ENCODE peak calls at places on chromosomes 13 and 19, in eight cellular contexts. One of them, this sample, is unnamed.

GRCh38 chr13:73767747-73768315 is 366.4 kb downstream of the KLF12 start:
- DNase-seq in mucosa of descending colon: no peak
- DNase-seq in effector memory CD4-positive, alpha-beta T cell: peak; percentile 5
- DNase-seq in right cardiac atrium: no peak
- DNase-seq in upper lobe of right lung: no peak
- DNase-seq in SJSA1: no peak
- DNase-seq in HepG2: peak; percentile 9
- DNase-seq in astrocyte of the spinal cord: no peak
- DNase-seq in this sample: no peak

GRCh38 chr19:30870861-30871260 is 478.4 kb downstream of the TSHZ3 start:
- DNase-seq in mucosa of descending colon: no peak
- DNase-seq in effector memory CD4-positive, alpha-beta T cell: no peak
- DNase-seq in right cardiac atrium: no peak
- DNase-seq in upper lobe of right lung: no peak
- DNase-seq in SJSA1: no peak
- DNase-seq in HepG2: no peak
- DNase-seq in astrocyte of the spinal cord: no peak
- DNase-seq in this sample: no peak

GRCh38 chr13:30780338-30780981 is 45.1 kb downstream of the ALOX5AP start:
- DNase-seq in mucosa of descending colon: no peak
- DNase-seq in effector memory CD4-positive, alpha-beta T cell: no peak
- DNase-seq in right cardiac atrium: no peak
- DNase-seq in upper lobe of right lung: no peak
- DNase-seq in SJSA1: no peak
- DNase-seq in HepG2: no peak
- DNase-seq in astrocyte of the spinal cord: no peak
- DNase-seq in this sample: no peak

GRCh38 chr19:28686741-28687140 is 526.2 kb downstream of the UQCRFS1 start:
- DNase-seq in mucosa of descending colon: no peak
- DNase-seq in effector memory CD4-positive, alpha-beta T cell: no peak
- DNase-seq in right cardiac atrium: no peak
- DNase-seq in upper lobe of right lung: no peak
- DNase-seq in SJSA1: no peak
- DNase-seq in HepG2: no peak
- DNase-seq in astrocyte of the spinal cord: no peak
- DNase-seq in this sample: no peak

GRCh38 chr13:107348931-107349330 is 781.0 kb upstream of the ARGLU1 start:
- DNase-seq in mucosa of descending colon: no peak
- DNase-seq in effector memory CD4-positive, alpha-beta T cell: no peak
- DNase-seq in right cardiac atrium: no peak
- DNase-seq in upper lobe of right lung: no peak
- DNase-seq in SJSA1: no peak
- DNase-seq in HepG2: no peak
- DNase-seq in astrocyte of the spinal cord: peak; percentile 3
- DNase-seq in this sample: no peak

GRCh38 chr19:15986694-15987093 is 37.9 kb downstream of the OR10H4 start:
- DNase-seq in mucosa of descending colon: no peak
- DNase-seq in effector memory CD4-positive, alpha-beta T cell: no peak
- DNase-seq in right cardiac atrium: no peak
- DNase-seq in upper lobe of right lung: no peak
- DNase-seq in SJSA1: no peak
- DNase-seq in HepG2: no peak
- DNase-seq in astrocyte of the spinal cord: no peak
- DNase-seq in this sample: no peak

GRCh38 chr13:80276371-80277289 is 64.3 kb downstream of the SPRY2 start:
- DNase-seq in mucosa of descending colon: no peak
- DNase-seq in effector memory CD4-positive, alpha-beta T cell: no peak
- DNase-seq in right cardiac atrium: no peak
- DNase-seq in upper lobe of right lung: no peak
- DNase-seq in SJSA1: peak; percentile 72
- DNase-seq in HepG2: peak; percentile 15
- DNase-seq in astrocyte of the spinal cord: peak; percentile 23
- DNase-seq in this sample: no peak

GRCh38 chr13:24202215-24202614 is 41.7 kb downstream of the SPATA13 start:
- DNase-seq in mucosa of descending colon: peak; percentile 60
- DNase-seq in effector memory CD4-positive, alpha-beta T cell: no peak
- DNase-seq in right cardiac atrium: no peak
- DNase-seq in upper lobe of right lung: no peak
- DNase-seq in SJSA1: no peak
- DNase-seq in HepG2: no peak
- DNase-seq in astrocyte of the spinal cord: no peak
- DNase-seq in this sample: no peak

GRCh38 chr19:45973564-45974338 is at the start of gene NOVA2:
- DNase-seq in mucosa of descending colon: peak; percentile 57
- DNase-seq in effector memory CD4-positive, alpha-beta T cell: no peak
- DNase-seq in right cardiac atrium: peak; percentile 84
- DNase-seq in upper lobe of right lung: peak; percentile 76
- DNase-seq in SJSA1: peak; percentile 46
- DNase-seq in HepG2: no peak
- DNase-seq in astrocyte of the spinal cord: peak; percentile 60
- DNase-seq in this sample: peak; percentile 73
- H3K4me3 ChIP-seq in mucosa of descending colon: no peak within 1 kb of the TSS
- H3K4me3 ChIP-seq in effector memory CD4-positive, alpha-beta T cell: no peak within 1 kb of the TSS
- H3K4me3 ChIP-seq in right cardiac atrium: peak within 1 kb of the TSS; percentile 75
- H3K4me3 ChIP-seq in upper lobe of right lung: peak within 1 kb of the TSS; percentile 46
- H3K4me3 ChIP-seq in SJSA1: no peak within 1 kb of the TSS
- H3K4me3 ChIP-seq in HepG2: no peak within 1 kb of the TSS
- H3K4me3 ChIP-seq in astrocyte of the spinal cord: peak within 1 kb of the TSS; percentile 37
- H3K4me3 ChIP-seq in this sample: peak within 1 kb of the TSS; percentile 67

DNA sequence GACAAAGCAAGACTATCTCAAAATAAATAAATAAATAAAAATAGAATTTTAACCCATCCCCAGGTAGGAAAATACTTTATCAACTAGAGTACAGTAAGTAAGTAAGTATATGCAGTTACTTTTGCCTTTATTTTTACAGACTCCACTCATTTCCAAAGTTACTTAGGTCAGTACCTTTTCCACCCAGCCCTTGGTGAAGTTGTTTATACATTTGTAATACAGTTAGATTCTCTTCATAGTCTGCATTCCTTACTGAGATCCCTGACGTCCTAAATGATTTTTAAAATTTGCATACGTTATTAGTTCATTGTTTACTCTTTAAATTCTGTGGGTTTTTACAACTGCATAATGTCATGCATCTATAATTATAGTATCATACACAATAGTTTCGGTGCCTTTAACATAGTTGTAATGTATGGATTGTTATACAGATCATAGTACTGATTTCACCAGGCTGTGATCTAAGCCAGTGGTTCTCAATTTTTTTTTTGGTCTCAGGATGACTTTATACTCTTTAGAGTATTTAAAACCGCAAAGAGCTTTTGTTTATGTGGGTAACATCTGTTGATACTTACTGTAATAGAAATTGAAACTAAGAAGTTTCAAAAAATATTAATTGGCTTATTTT is 10.4 kb downstream of the SETDB2 start:
- DNase-seq in mucosa of descending colon: no peak
- DNase-seq in effector memory CD4-positive, alpha-beta T cell: no peak
- DNase-seq in right cardiac atrium: no peak
- DNase-seq in upper lobe of right lung: no peak
- DNase-seq in SJSA1: peak; percentile 77
- DNase-seq in HepG2: no peak
- DNase-seq in astrocyte of the spinal cord: peak; percentile 17
- DNase-seq in this sample: no peak
- H3K4me3 ChIP-seq in mucosa of descending colon: no peak overlapping the region
- H3K4me3 ChIP-seq in effector memory CD4-positive, alpha-beta T cell: no peak overlapping the region
- H3K4me3 ChIP-seq in right cardiac atrium: no peak overlapping the region
- H3K4me3 ChIP-seq in upper lobe of right lung: no peak overlapping the region
- H3K4me3 ChIP-seq in SJSA1: no peak overlapping the region
- H3K4me3 ChIP-seq in HepG2: no peak overlapping the region
- H3K4me3 ChIP-seq in astrocyte of the spinal cord: no peak overlapping the region
- H3K4me3 ChIP-seq in this sample: no peak overlapping the region

GRCh38 chr13:110576070-110576394 is 14.5 kb upstream of the RAB20 start:
- DNase-seq in mucosa of descending colon: no peak
- DNase-seq in effector memory CD4-positive, alpha-beta T cell: no peak
- DNase-seq in right cardiac atrium: no peak
- DNase-seq in upper lobe of right lung: no peak
- DNase-seq in SJSA1: no peak
- DNase-seq in HepG2: no peak
- DNase-seq in astrocyte of the spinal cord: no peak
- DNase-seq in this sample: no peak

GRCh38 chr13:110574161-110574560 is 12.6 kb upstream of the RAB20 start:
- DNase-seq in mucosa of descending colon: no peak
- DNase-seq in effector memory CD4-positive, alpha-beta T cell: no peak
- DNase-seq in right cardiac atrium: no peak
- DNase-seq in upper lobe of right lung: peak; percentile 18
- DNase-seq in SJSA1: no peak
- DNase-seq in HepG2: no peak
- DNase-seq in astrocyte of the spinal cord: no peak
- DNase-seq in this sample: no peak

GRCh38 chr13:110576736-110577476 is 15.4 kb upstream of the RAB20 start:
- DNase-seq in mucosa of descending colon: no peak
- DNase-seq in effector memory CD4-positive, alpha-beta T cell: no peak
- DNase-seq in right cardiac atrium: no peak
- DNase-seq in upper lobe of right lung: peak; percentile 0
- DNase-seq in SJSA1: no peak
- DNase-seq in HepG2: peak; percentile 91
- DNase-seq in astrocyte of the spinal cord: no peak
- DNase-seq in this sample: no peak

GRCh38 chr13:110572778-110573118 is 11.2 kb upstream of the RAB20 start:
- DNase-seq in mucosa of descending colon: no peak
- DNase-seq in effector memory CD4-positive, alpha-beta T cell: no peak
- DNase-seq in right cardiac atrium: no peak
- DNase-seq in upper lobe of right lung: no peak
- DNase-seq in SJSA1: no peak
- DNase-seq in HepG2: no peak
- DNase-seq in astrocyte of the spinal cord: no peak
- DNase-seq in this sample: no peak

DNA sequence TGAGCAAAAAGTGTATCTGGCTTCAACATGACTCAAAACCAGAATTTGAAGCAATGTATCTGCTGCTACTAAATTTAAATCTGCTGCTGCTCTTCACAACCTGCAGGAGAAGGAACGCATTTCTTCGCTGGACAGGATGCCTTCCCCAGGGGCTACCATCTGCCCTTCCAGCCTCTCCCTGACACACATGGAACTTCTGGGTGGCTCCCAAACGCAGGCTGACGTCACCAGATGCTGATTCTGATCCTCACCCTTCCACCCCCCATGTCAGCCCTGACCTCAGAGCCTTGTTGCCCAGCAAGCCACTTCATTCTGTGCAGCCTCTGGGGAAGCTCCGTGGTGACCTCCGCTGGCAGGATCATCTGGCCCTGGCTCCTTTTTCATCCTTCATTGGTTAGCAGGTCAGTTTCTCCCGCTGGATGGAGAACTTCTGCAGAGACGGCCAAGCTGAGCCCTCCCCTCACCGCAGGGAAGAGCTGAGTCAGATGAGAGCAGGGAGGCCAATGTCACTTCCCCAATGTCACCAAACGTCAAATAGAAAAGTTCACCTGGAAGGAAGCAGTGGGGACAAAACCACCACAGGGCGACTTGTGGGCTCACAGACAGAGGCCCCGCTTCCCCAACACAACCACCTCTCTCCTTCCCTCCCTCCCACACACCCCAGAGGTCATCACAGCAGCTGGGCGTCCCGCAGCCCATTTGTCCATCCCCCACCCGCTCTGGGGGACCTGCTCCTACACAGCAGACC is 14.0 kb upstream of the RAB20 start:
- DNase-seq in mucosa of descending colon: no peak
- DNase-seq in effector memory CD4-positive, alpha-beta T cell: no peak
- DNase-seq in right cardiac atrium: peak; percentile 20
- DNase-seq in upper lobe of right lung: peak; percentile 63
- DNase-seq in SJSA1: peak; percentile 57
- DNase-seq in HepG2: peak; percentile 20
- DNase-seq in astrocyte of the spinal cord: no peak
- DNase-seq in this sample: peak; percentile 26
- H3K4me3 ChIP-seq in mucosa of descending colon: no peak overlapping the region
- H3K4me3 ChIP-seq in effector memory CD4-positive, alpha-beta T cell: no peak overlapping the region
- H3K4me3 ChIP-seq in right cardiac atrium: no peak overlapping the region
- H3K4me3 ChIP-seq in upper lobe of right lung: no peak overlapping the region
- H3K4me3 ChIP-seq in SJSA1: no peak overlapping the region
- H3K4me3 ChIP-seq in HepG2: no peak overlapping the region
- H3K4me3 ChIP-seq in astrocyte of the spinal cord: no peak overlapping the region
- H3K4me3 ChIP-seq in this sample: no peak overlapping the region

GRCh38 chr19:50332264-50333038 is 3.3 kb upstream of the KCNC3 start:
- DNase-seq in mucosa of descending colon: peak; percentile 47
- DNase-seq in effector memory CD4-positive, alpha-beta T cell: no peak
- DNase-seq in right cardiac atrium: no peak
- DNase-seq in upper lobe of right lung: peak; percentile 68
- DNase-seq in SJSA1: no peak
- DNase-seq in HepG2: no peak
- DNase-seq in astrocyte of the spinal cord: no peak
- DNase-seq in this sample: no peak
- H3K4me3 ChIP-seq in mucosa of descending colon: no peak overlapping the region
- H3K4me3 ChIP-seq in effector memory CD4-positive, alpha-beta T cell: no peak overlapping the region
- H3K4me3 ChIP-seq in right cardiac atrium: no peak overlapping the region
- H3K4me3 ChIP-seq in upper lobe of right lung: peak overlapping the region; percentile 59
- H3K4me3 ChIP-seq in SJSA1: no peak overlapping the region
- H3K4me3 ChIP-seq in HepG2: no peak overlapping the region
- H3K4me3 ChIP-seq in astrocyte of the spinal cord: no peak overlapping the region
- H3K4me3 ChIP-seq in this sample: peak overlapping the region; percentile 69

DNA sequence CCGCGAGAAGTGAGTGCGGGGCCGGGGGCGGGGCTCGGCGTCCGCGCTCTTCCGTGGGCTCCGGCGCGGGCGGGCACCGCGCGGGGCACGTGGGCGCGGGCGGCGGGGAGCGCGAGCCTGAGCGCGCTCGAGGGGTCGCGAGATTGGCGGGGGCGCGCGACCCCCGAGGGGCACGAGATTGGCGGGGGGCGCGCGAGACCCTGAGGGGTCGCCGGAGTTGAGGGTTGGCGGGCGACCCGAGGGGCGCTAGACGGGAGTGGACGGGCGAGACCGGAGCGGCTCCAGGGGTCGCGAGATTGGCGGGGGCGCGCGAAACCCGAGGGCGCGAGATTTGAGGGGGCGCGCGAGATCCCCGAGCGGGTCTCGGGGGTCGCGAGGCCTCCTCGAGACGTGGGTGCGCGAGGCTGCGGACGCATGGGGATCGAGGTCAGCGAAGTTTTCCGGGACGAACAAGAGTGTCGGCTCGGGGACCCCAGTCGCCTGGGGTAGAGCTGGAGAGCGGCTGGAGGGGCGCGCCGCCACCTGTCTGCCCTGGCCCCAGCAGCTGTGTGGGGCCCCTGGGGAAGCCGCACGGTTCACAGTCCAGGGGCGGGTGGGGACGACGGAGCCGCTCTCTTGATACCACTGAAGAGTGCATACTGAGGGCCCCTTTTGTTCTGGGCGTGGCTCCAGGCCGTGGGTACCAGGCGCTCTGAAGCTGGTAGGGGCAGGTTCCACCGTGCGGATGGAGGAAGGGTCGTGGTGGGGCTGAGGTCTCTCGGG is 682 bp downstream of the SSBP4 start:
- DNase-seq in mucosa of descending colon: peak; percentile 82
- DNase-seq in effector memory CD4-positive, alpha-beta T cell: peak; percentile 35
- DNase-seq in right cardiac atrium: no peak
- DNase-seq in upper lobe of right lung: peak; percentile 75
- DNase-seq in SJSA1: no peak
- DNase-seq in HepG2: peak; percentile 55
- DNase-seq in astrocyte of the spinal cord: no peak
- DNase-seq in this sample: no peak
- H3K4me3 ChIP-seq in mucosa of descending colon: peak overlapping the region; percentile 30
- H3K4me3 ChIP-seq in effector memory CD4-positive, alpha-beta T cell: peak overlapping the region; percentile 59
- H3K4me3 ChIP-seq in right cardiac atrium: peak overlapping the region; percentile 69
- H3K4me3 ChIP-seq in upper lobe of right lung: peak overlapping the region; percentile 72
- H3K4me3 ChIP-seq in SJSA1: peak overlapping the region; percentile 81
- H3K4me3 ChIP-seq in HepG2: peak overlapping the region; percentile 78
- H3K4me3 ChIP-seq in astrocyte of the spinal cord: peak overlapping the region; percentile 71
- H3K4me3 ChIP-seq in this sample: peak overlapping the region; percentile 86

This sample was measured in left ventricle myocardium inferior.